ENCODE peak calls at places on chromosomes 3 and 15, in five cellular contexts. One of them, this sample, is unnamed.

GRCh38 chr3:69051796-69052566 is at the start of gene TMF1:
- DNase-seq in lower leg skin: peak; percentile 99
- DNase-seq in left lung: peak; percentile 98
- DNase-seq in adrenal gland: peak; percentile 97
- DNase-seq in neural crest cell: peak; percentile 96
- DNase-seq in this sample: peak; percentile 98

GRCh38 chr15:79540551-79540950 is 108.4 kb downstream of the MINAR1 start:
- DNase-seq in lower leg skin: no peak
- DNase-seq in left lung: no peak
- DNase-seq in adrenal gland: no peak
- DNase-seq in neural crest cell: no peak
- DNase-seq in this sample: no peak

GRCh38 chr3:54278960-54279359 is 156.6 kb downstream of the CACNA2D3 start:
- DNase-seq in lower leg skin: no peak
- DNase-seq in left lung: no peak
- DNase-seq in adrenal gland: no peak
- DNase-seq in neural crest cell: no peak
- DNase-seq in this sample: no peak

GRCh38 chr3:181710581-181711255 is 1.0 kb upstream of the SOX2 start:
- DNase-seq in lower leg skin: no peak
- DNase-seq in left lung: peak; percentile 68
- DNase-seq in adrenal gland: no peak
- DNase-seq in neural crest cell: no peak
- DNase-seq in this sample: no peak

GRCh38 chr3:126562737-126563276 is 4.1 kb upstream of the C3orf22 start:
- DNase-seq in lower leg skin: no peak
- DNase-seq in left lung: no peak
- DNase-seq in adrenal gland: no peak
- DNase-seq in neural crest cell: no peak
- DNase-seq in this sample: no peak

GRCh38 chr3:78846688-78847087 is 921.1 kb downstream of the ROBO1 start:
- DNase-seq in lower leg skin: no peak
- DNase-seq in left lung: no peak
- DNase-seq in adrenal gland: no peak
- DNase-seq in neural crest cell: no peak
- DNase-seq in this sample: no peak

GRCh38 chr3:173001622-173002021 is 139.4 kb downstream of the SPATA16 start:
- DNase-seq in lower leg skin: no peak
- DNase-seq in left lung: no peak
- DNase-seq in adrenal gland: no peak
- DNase-seq in neural crest cell: no peak
- DNase-seq in this sample: no peak

GRCh38 chr15:70327328-70328136 is 229.8 kb upstream of the TLE3 start:
- DNase-seq in lower leg skin: no peak
- DNase-seq in left lung: no peak
- DNase-seq in adrenal gland: no peak
- DNase-seq in neural crest cell: no peak
- DNase-seq in this sample: peak; percentile 53

GRCh38 chr3:169041677-169042171 is 621.8 kb downstream of the MECOM start:
- DNase-seq in lower leg skin: no peak
- DNase-seq in left lung: no peak
- DNase-seq in adrenal gland: no peak
- DNase-seq in neural crest cell: no peak
- DNase-seq in this sample: no peak

GRCh38 chr3:105827101-105827634 is 41.6 kb downstream of the CBLB start:
- DNase-seq in lower leg skin: no peak
- DNase-seq in left lung: no peak
- DNase-seq in adrenal gland: no peak
- DNase-seq in neural crest cell: no peak
- DNase-seq in this sample: no peak

GRCh38 chr15:70875001-70875782 is 17.0 kb downstream of the THAP10 start:
- DNase-seq in lower leg skin: no peak
- DNase-seq in left lung: no peak
- DNase-seq in adrenal gland: no peak
- DNase-seq in neural crest cell: no peak
- DNase-seq in this sample: no peak

GRCh38 chr3:18445421-18446066 is 20.4 kb upstream of the SATB1 start:
- DNase-seq in lower leg skin: no peak
- DNase-seq in left lung: no peak
- DNase-seq in adrenal gland: peak; percentile 18
- DNase-seq in neural crest cell: no peak
- DNase-seq in this sample: no peak

GRCh38 chr3:18446067-18446793 is 21.1 kb upstream of the SATB1 start:
- DNase-seq in lower leg skin: no peak
- DNase-seq in left lung: no peak
- DNase-seq in adrenal gland: no peak
- DNase-seq in neural crest cell: no peak
- DNase-seq in this sample: no peak

GRCh38 chr3:18442743-18443669 is 17.9 kb upstream of the SATB1 start:
- DNase-seq in lower leg skin: no peak
- DNase-seq in left lung: no peak
- DNase-seq in adrenal gland: no peak
- DNase-seq in neural crest cell: no peak
- DNase-seq in this sample: no peak

GRCh38 chr3:18443670-18444596 is 18.8 kb upstream of the SATB1 start:
- DNase-seq in lower leg skin: no peak
- DNase-seq in left lung: peak; percentile 84
- DNase-seq in adrenal gland: peak; percentile 19
- DNase-seq in neural crest cell: peak; percentile 16
- DNase-seq in this sample: no peak

DNA sequence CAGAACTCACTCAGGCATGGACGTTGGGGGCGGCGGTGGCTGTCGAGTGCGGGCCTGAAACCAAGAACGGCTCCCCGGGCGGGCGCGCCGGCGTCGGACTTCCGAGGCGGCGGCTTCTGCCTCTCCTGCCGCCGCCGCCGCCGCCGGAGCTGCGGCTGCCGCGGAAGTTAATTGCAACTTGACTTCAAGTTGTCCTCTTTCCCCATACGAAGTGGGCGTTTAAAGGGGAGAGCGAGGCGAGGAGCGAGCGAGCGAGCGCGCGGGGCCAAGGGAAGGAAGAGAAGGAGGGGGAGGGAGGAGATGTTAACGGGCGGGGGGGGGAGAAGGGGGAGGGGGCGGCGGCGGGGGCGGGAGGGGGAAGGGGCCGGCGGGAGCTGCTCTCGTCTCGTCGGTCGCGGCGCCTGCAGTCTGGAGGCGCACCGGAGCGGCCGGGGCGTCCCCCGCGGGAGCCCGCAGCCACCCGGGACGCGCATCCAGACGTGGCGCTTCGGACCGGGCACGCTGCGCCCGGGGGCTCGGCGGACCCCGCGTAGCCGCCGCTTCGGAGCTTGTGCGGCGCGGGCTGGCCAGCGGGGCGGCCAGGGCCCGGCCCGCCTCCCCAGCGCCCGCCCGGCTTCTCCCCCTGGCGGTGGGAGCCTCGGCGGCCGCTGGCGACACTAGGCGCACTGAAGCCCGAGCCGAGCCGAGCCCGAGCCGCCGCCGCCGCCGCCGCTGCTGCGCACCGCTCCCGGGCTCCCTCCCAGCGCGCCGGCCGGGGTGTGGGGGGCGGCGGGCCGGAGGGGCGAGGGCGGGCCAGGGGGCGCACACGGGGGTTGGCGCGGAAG is 19.7 kb upstream of the SATB1 start:
- DNase-seq in lower leg skin: peak; percentile 17
- DNase-seq in left lung: peak; percentile 95
- DNase-seq in adrenal gland: peak; percentile 71
- DNase-seq in neural crest cell: peak; percentile 70
- DNase-seq in this sample: peak; percentile 90
- TF ChIP-seq CTCF in lower leg skin: no peak
- TF ChIP-seq CTCF in left lung: no peak
- TF ChIP-seq CTCF in adrenal gland: peak; percentile 81
- TF ChIP-seq CTCF in neural crest cell: peak; percentile 60
- TF ChIP-seq CTCF in this sample: peak; percentile 56

GRCh38 chr3:89314454-89314853 is 207.0 kb downstream of the EPHA3 start:
- DNase-seq in lower leg skin: no peak
- DNase-seq in left lung: no peak
- DNase-seq in adrenal gland: no peak
- DNase-seq in neural crest cell: no peak
- DNase-seq in this sample: no peak
- TF ChIP-seq CTCF in lower leg skin: no peak
- TF ChIP-seq CTCF in left lung: no peak
- TF ChIP-seq CTCF in adrenal gland: no peak
- TF ChIP-seq CTCF in neural crest cell: peak; percentile 59
- TF ChIP-seq CTCF in this sample: peak; percentile 56

GRCh38 chr3:906739-907138 is 186.1 kb upstream of the CNTN6 start:
- DNase-seq in lower leg skin: no peak
- DNase-seq in left lung: no peak
- DNase-seq in adrenal gland: no peak
- DNase-seq in neural crest cell: no peak
- DNase-seq in this sample: no peak

GRCh38 chr3:905217-905616 is 187.6 kb upstream of the CNTN6 start:
- DNase-seq in lower leg skin: no peak
- DNase-seq in left lung: no peak
- DNase-seq in adrenal gland: no peak
- DNase-seq in neural crest cell: no peak
- DNase-seq in this sample: no peak

GRCh38 chr3:901953-902778 is 190.7 kb upstream of the CNTN6 start:
- DNase-seq in lower leg skin: no peak
- DNase-seq in left lung: no peak
- DNase-seq in adrenal gland: no peak
- DNase-seq in neural crest cell: no peak
- DNase-seq in this sample: no peak
- TF ChIP-seq CTCF in lower leg skin: no peak
- TF ChIP-seq CTCF in left lung: no peak
- TF ChIP-seq CTCF in adrenal gland: no peak
- TF ChIP-seq CTCF in neural crest cell: peak; percentile 71
- TF ChIP-seq CTCF in this sample: peak; percentile 63

GRCh38 chr15:55993804-55994539 is 560 bp upstream of the NEDD4 start:
- DNase-seq in lower leg skin: no peak
- DNase-seq in left lung: no peak
- DNase-seq in adrenal gland: no peak
- DNase-seq in neural crest cell: no peak
- DNase-seq in this sample: no peak
- TF ChIP-seq CTCF in lower leg skin: no peak
- TF ChIP-seq CTCF in left lung: no peak
- TF ChIP-seq CTCF in adrenal gland: no peak
- TF ChIP-seq CTCF in neural crest cell: peak; percentile 26
- TF ChIP-seq CTCF in this sample: peak; percentile 32

DNA sequence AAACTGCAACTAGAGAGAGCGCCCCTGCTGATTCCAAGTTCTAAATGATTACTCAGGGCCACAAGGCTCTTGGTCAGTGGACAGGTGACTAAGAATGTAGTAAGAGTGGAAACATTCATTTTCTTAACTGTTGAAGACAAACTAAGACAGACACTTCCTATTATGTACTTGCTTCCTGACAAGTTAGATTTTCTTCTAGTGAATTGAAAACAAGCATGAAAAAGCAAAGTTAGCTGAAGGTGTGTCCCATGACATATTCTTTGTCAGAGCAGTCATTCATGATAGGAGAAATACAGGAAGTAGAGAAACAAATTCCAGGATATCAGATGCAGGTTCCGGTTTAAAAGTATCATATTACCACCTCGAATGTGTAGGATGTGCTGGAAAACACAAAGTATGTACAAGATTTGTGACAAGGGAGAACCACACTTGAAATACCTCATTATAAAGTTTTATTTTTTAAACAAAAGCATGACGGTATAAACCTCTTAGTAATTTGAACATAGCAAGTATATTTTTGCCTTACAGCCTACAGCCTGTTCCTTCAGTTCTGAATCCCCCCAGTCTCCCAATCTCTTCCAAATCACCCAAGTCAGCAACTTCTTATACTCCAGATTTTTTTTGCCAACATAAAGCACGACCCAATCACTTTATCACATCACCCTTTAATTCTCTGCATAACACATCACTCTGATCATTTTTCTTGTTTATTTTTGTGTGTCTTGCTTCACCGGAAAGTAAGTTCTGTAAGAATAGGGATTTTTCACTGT is 6.2 kb downstream of the TSPAN3 start:
- DNase-seq in lower leg skin: no peak
- DNase-seq in left lung: no peak
- DNase-seq in adrenal gland: no peak
- DNase-seq in neural crest cell: no peak
- DNase-seq in this sample: no peak
- TF ChIP-seq CTCF in lower leg skin: no peak
- TF ChIP-seq CTCF in left lung: no peak
- TF ChIP-seq CTCF in adrenal gland: no peak
- TF ChIP-seq CTCF in neural crest cell: no peak
- TF ChIP-seq CTCF in this sample: no peak

GRCh38 chr3:114362815-114363214 is 69.0 kb downstream of the TIGIT start:
- DNase-seq in lower leg skin: no peak
- DNase-seq in left lung: no peak
- DNase-seq in adrenal gland: no peak
- DNase-seq in neural crest cell: no peak
- DNase-seq in this sample: no peak
- TF ChIP-seq CTCF in lower leg skin: no peak
- TF ChIP-seq CTCF in left lung: no peak
- TF ChIP-seq CTCF in adrenal gland: peak; percentile 47
- TF ChIP-seq CTCF in neural crest cell: peak; percentile 69
- TF ChIP-seq CTCF in this sample: peak; percentile 60

DNA sequence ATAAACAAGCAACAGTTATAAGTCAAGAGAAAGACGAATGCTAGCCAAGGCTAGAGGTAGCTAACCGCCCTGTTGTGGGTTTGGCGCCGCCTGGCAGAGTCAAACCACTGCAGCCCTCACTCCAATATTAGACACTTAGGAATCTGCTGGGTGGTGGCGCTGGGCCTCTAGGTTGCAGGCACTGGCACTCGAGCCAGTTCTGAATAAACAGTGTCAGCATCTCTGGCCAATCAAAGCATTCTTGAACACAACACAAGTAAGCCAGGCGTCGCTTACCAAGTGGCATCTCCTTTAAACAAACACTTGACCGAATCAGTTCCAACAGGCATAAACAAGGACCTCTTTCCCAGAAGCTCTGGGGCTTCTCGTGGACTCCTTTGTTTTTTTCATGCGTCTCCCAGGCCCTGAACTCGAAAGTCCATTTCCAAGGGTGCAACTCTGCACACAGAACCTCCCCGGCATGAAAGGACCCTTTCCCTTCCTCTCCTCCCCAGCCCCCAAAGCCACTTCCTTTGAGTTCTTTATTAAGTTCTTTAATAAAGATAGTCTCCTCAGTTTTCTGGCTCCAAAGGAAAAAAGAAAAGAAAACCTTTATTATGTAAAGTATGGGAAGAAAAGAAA is 82.3 kb downstream of the LRIG1 start:
- DNase-seq in lower leg skin: no peak
- DNase-seq in left lung: peak; percentile 84
- DNase-seq in adrenal gland: no peak
- DNase-seq in neural crest cell: no peak
- DNase-seq in this sample: no peak
- TF ChIP-seq CTCF in lower leg skin: no peak
- TF ChIP-seq CTCF in left lung: no peak
- TF ChIP-seq CTCF in adrenal gland: no peak
- TF ChIP-seq CTCF in neural crest cell: no peak
- TF ChIP-seq CTCF in this sample: no peak

This sample was measured in osteocyte.